ENCODE peak calls at places on chromosomes 7 and 10, in ten cellular contexts. One of them, this sample, is unnamed.

GRCh38 chr10:103618575-103619423 is 125.3 kb downstream of the NEURL1 start:
- DNase-seq in caudate nucleus: no peak
- DNase-seq in HAP-1: no peak
- DNase-seq in activated effector memory CD4-positive, alpha-beta T cell treated with Interleukin-2 at 50 U/mL for 16 hours: no peak
- DNase-seq in T-helper 9 cell: no peak
- DNase-seq in substantia nigra: peak
- DNase-seq in effector CD8-positive, alpha-beta T cell: no peak
- DNase-seq in AG04449: no peak
- DNase-seq in Calu3: no peak
- DNase-seq in Karpas-422: peak
- DNase-seq in this sample: no peak

GRCh38 chr10:16986406-16987128 is 143.0 kb downstream of the CUBN start:
- DNase-seq in caudate nucleus: no peak
- DNase-seq in HAP-1: peak
- DNase-seq in activated effector memory CD4-positive, alpha-beta T cell treated with Interleukin-2 at 50 U/mL for 16 hours: no peak
- DNase-seq in T-helper 9 cell: no peak
- DNase-seq in substantia nigra: no peak
- DNase-seq in effector CD8-positive, alpha-beta T cell: no peak
- DNase-seq in AG04449: peak
- DNase-seq in Calu3: no peak
- DNase-seq in Karpas-422: no peak
- DNase-seq in this sample: no peak

GRCh38 chr10:89518876-89519842 is 16.2 kb downstream of the SLC16A12 start:
- DNase-seq in caudate nucleus: no peak
- DNase-seq in HAP-1: no peak
- DNase-seq in activated effector memory CD4-positive, alpha-beta T cell treated with Interleukin-2 at 50 U/mL for 16 hours: no peak
- DNase-seq in T-helper 9 cell: no peak
- DNase-seq in substantia nigra: no peak
- DNase-seq in effector CD8-positive, alpha-beta T cell: no peak
- DNase-seq in AG04449: peak
- DNase-seq in Calu3: no peak
- DNase-seq in Karpas-422: no peak
- DNase-seq in this sample: no peak

GRCh38 chr7:117731455-117731854 is 141.8 kb downstream of the CTTNBP2 start:
- DNase-seq in caudate nucleus: no peak
- DNase-seq in HAP-1: no peak
- DNase-seq in activated effector memory CD4-positive, alpha-beta T cell treated with Interleukin-2 at 50 U/mL for 16 hours: no peak
- DNase-seq in T-helper 9 cell: no peak
- DNase-seq in substantia nigra: no peak
- DNase-seq in effector CD8-positive, alpha-beta T cell: no peak
- DNase-seq in AG04449: no peak
- DNase-seq in Calu3: no peak
- DNase-seq in Karpas-422: no peak
- DNase-seq in this sample: peak

GRCh38 chr10:35420044-35420443 is 83.7 kb downstream of the CCNY start:
- DNase-seq in caudate nucleus: no peak
- DNase-seq in HAP-1: no peak
- DNase-seq in activated effector memory CD4-positive, alpha-beta T cell treated with Interleukin-2 at 50 U/mL for 16 hours: no peak
- DNase-seq in T-helper 9 cell: no peak
- DNase-seq in substantia nigra: no peak
- DNase-seq in effector CD8-positive, alpha-beta T cell: no peak
- DNase-seq in AG04449: no peak
- DNase-seq in Calu3: no peak
- DNase-seq in Karpas-422: no peak
- DNase-seq in this sample: no peak

GRCh38 chr10:114304566-114305421 is 65.7 kb downstream of the VWA2 start:
- DNase-seq in caudate nucleus: no peak
- DNase-seq in HAP-1: peak
- DNase-seq in activated effector memory CD4-positive, alpha-beta T cell treated with Interleukin-2 at 50 U/mL for 16 hours: peak
- DNase-seq in T-helper 9 cell: peak
- DNase-seq in substantia nigra: peak
- DNase-seq in effector CD8-positive, alpha-beta T cell: peak
- DNase-seq in AG04449: no peak
- DNase-seq in Calu3: peak
- DNase-seq in Karpas-422: peak
- DNase-seq in this sample: peak

GRCh38 chr10:61262486-61263261 is 190.5 kb downstream of the TMEM26 start:
- DNase-seq in caudate nucleus: no peak
- DNase-seq in HAP-1: no peak
- DNase-seq in activated effector memory CD4-positive, alpha-beta T cell treated with Interleukin-2 at 50 U/mL for 16 hours: no peak
- DNase-seq in T-helper 9 cell: no peak
- DNase-seq in substantia nigra: no peak
- DNase-seq in effector CD8-positive, alpha-beta T cell: no peak
- DNase-seq in AG04449: peak
- DNase-seq in Calu3: no peak
- DNase-seq in Karpas-422: no peak
- DNase-seq in this sample: no peak

GRCh38 chr7:3430588-3430987 is 129.5 kb downstream of the SDK1 start:
- DNase-seq in caudate nucleus: no peak
- DNase-seq in HAP-1: no peak
- DNase-seq in activated effector memory CD4-positive, alpha-beta T cell treated with Interleukin-2 at 50 U/mL for 16 hours: no peak
- DNase-seq in T-helper 9 cell: no peak
- DNase-seq in substantia nigra: no peak
- DNase-seq in effector CD8-positive, alpha-beta T cell: no peak
- DNase-seq in AG04449: no peak
- DNase-seq in Calu3: no peak
- DNase-seq in Karpas-422: peak
- DNase-seq in this sample: no peak

GRCh38 chr10:98608417-98608816 is 161.7 kb upstream of the HPS1 start:
- DNase-seq in caudate nucleus: no peak
- DNase-seq in HAP-1: no peak
- DNase-seq in activated effector memory CD4-positive, alpha-beta T cell treated with Interleukin-2 at 50 U/mL for 16 hours: no peak
- DNase-seq in T-helper 9 cell: no peak
- DNase-seq in substantia nigra: peak
- DNase-seq in effector CD8-positive, alpha-beta T cell: no peak
- DNase-seq in AG04449: no peak
- DNase-seq in Calu3: no peak
- DNase-seq in Karpas-422: no peak
- DNase-seq in this sample: no peak

This sample was measured in NCI-H2029.